ENCODE peak calls at places on chromosomes 5 and 9, in five cellular contexts. V is A549, G is psoas muscle, C is dorsolateral prefrontal cortex, H is WERI-Rb-1. Y is an unnamed sample.

GRCh38 chr5:159316519-159317383 is 13.5 kb downstream of the IL12B start:
- DNase-seq in V (peak), G (no peak), C (no peak), H (peak), Y (no peak)

GRCh38 chr5:82364497-82364896 is 86.3 kb upstream of the RPS23 start:
- DNase-seq in V (no peak), G (no peak), C (no peak), H (no peak), Y (peak)

GRCh38 chr5:143016777-143017374 is 246.7 kb downstream of the ARHGAP26 start:
- DNase-seq in V (no peak), G (no peak), C (no peak), H (peak), Y (no peak)

GRCh38 chr5:135491038-135491551 is 38.9 kb upstream of the TIFAB start:
- DNase-seq in V (no peak), G (no peak), C (no peak), H (no peak), Y (no peak)

GRCh38 chr5:33184367-33184766 is 256.4 kb upstream of the TARS1 start:
- DNase-seq in V (no peak), G (no peak), C (no peak), H (no peak), Y (no peak)

GRCh38 chr5:179023528-179024189 is at the start of gene ZNF879:
- DNase-seq in V (peak), G (peak), C (peak), H (peak), Y (peak)

GRCh38 chr9:121390372-121390771 is 20.3 kb upstream of the STOM start:
- DNase-seq in V (no peak), G (no peak), C (no peak), H (no peak), Y (no peak)

GRCh38 chr5:171599957-171600612 is 180.6 kb downstream of the FGF18 start:
- DNase-seq in V (no peak), G (no peak), C (no peak), H (no peak), Y (no peak)

GRCh38 chr5:16179936-16180788 is 571 bp upstream of the MARCHF11 start:
- DNase-seq in V (no peak), G (no peak), C (peak), H (peak), Y (no peak)

GRCh38 chr9:112945620-112946208 is 55.0 kb upstream of the SLC46A2 start:
- DNase-seq in V (peak), G (no peak), C (no peak), H (peak), Y (no peak)

GRCh38 chr5:137617806-137618205 is 118.1 kb downstream of the KLHL3 start:
- DNase-seq in V (no peak), G (no peak), C (no peak), H (no peak), Y (no peak)

GRCh38 chr9:89305868-89306267 is 5.1 kb upstream of the CKS2 start:
- DNase-seq in V (no peak), G (no peak), C (no peak), H (no peak), Y (no peak)

GRCh38 chr5:11023970-11024369 is 262.9 kb upstream of the DAP start:
- DNase-seq in V (no peak), G (no peak), C (no peak), H (no peak), Y (no peak)

GRCh38 chr5:160508780-160509361 is 87.2 kb downstream of the PTTG1 start:
- DNase-seq in V (peak), G (no peak), C (no peak), H (peak), Y (peak)

GRCh38 chr5:148873690-148874485 is 47.5 kb downstream of the ADRB2 start:
- DNase-seq in V (no peak), G (no peak), C (no peak), H (no peak), Y (no peak)

GRCh38 chr5:154110781-154111180 is 72.0 kb downstream of the MFAP3 start:
- DNase-seq in V (no peak), G (no peak), C (no peak), H (no peak), Y (no peak)

GRCh38 chr9:13575558-13575957 is 296.1 kb upstream of the MPDZ start:
- DNase-seq in V (no peak), G (peak), C (no peak), H (no peak), Y (no peak)

GRCh38 chr9:125025584-125025983 is 84.7 kb upstream of the GOLGA1 start:
- DNase-seq in V (no peak), G (no peak), C (no peak), H (no peak), Y (no peak)

GRCh38 chr9:37617837-37618236 is 25.4 kb upstream of the TOMM5 start:
- DNase-seq in V (no peak), G (no peak), C (no peak), H (no peak), Y (no peak)

DNA sequence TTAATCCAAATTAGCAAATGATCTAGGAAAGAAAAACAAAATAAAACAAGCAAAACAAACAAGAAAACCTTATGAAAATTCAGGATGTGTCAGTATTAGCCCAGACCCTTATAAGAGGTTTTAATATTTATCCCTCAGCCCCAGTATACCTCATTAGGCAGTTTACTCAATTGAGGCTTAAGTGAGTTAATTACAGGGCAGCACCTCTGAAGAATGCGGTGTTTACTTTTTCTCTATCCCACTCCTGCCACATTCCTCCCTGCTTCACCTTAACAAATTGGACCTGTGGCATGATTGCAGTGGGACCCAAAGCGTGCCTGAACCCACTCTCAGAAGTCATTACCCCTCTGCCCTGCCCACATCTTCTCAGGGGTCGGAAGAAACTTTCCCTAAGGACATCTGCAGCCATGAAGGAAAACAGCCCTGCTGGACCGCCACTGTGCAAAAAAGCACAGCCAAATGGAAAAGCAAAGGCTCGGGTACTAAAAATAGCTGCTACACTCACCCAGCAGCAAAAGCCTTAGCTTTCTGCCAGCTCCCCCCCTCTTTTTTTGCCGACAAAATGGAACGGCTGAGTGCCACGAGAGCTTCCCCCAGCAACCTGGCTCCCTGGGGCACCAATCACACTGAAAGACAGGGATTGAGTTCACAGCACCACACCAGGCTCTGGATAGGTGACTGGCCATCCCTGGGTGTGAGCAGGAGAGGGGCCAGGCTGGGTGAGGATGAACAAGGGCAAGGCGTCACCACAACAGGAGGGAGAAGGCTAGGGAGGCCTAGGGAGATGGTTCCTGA is 66.9 kb downstream of the SIL1 start:
- DNase-seq in V (no peak), G (peak), C (peak), H (no peak), Y (no peak)
- H3K4me3 ChIP-seq in V (no peak), G (peak), C (peak), H (no peak), Y (no peak)

GRCh38 chr5:169270827-169271226 is 30.1 kb downstream of the SLIT3 start:
- DNase-seq in V (no peak), G (no peak), C (no peak), H (no peak), Y (no peak)

GRCh38 chr5:169263591-169263990 is 37.3 kb downstream of the SLIT3 start:
- DNase-seq in V (no peak), G (no peak), C (no peak), H (no peak), Y (no peak)

GRCh38 chr5:169268019-169268418 is 32.9 kb downstream of the SLIT3 start:
- DNase-seq in V (no peak), G (no peak), C (no peak), H (no peak), Y (no peak)

GRCh38 chr5:169265888-169266287 is 35.1 kb downstream of the SLIT3 start:
- DNase-seq in V (no peak), G (no peak), C (no peak), H (no peak), Y (no peak)
- TF ChIP-seq CTCF in V (peak), G (no peak), C (no peak), H (peak), Y (peak)

GRCh38 chr5:155728146-155728856 is 598.7 kb upstream of the SGCD start:
- DNase-seq in V (peak), G (peak), C (peak), H (peak), Y (no peak)
- H3K4me3 ChIP-seq in V (peak), G (peak), C (peak), H (peak), Y (peak)

DNA sequence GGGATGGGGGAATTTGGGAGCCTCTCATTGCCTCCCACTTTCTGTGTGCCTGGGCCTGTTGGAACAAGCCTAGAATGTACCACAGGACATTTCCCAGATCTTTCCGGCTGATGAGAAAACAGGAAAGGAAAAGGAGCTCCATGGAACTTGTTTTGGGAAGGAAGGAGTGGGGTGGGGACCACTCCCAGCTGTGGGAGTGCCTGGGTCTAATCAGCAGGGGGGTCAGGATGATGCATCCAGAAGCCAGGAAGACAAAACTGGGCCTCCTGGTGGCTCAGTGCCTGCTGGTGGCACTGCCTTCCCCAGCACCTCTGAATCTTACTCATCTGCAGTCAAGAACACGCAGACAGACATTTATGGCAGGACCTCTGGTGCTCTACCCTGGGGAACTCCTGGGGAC is 2.8 kb downstream of the SMIM33 start:
- DNase-seq in V (no peak), G (no peak), C (no peak), H (no peak), Y (no peak)
- TF ChIP-seq CTCF in V (no peak), G (no peak), C (no peak), H (no peak), Y (no peak)

GRCh38 chr9:130126721-130127429 is 45.3 kb upstream of the NCS1 start:
- DNase-seq in V (no peak), G (no peak), C (no peak), H (no peak), Y (no peak)

GRCh38 chr9:130128782-130129424 is 43.3 kb upstream of the NCS1 start:
- DNase-seq in V (no peak), G (peak), C (no peak), H (no peak), Y (peak)

GRCh38 chr9:130124471-130124870 is 47.7 kb upstream of the NCS1 start:
- DNase-seq in V (no peak), G (no peak), C (no peak), H (no peak), Y (no peak)

GRCh38 chr9:130129425-130130061 is 42.7 kb upstream of the NCS1 start:
- DNase-seq in V (no peak), G (no peak), C (peak), H (no peak), Y (no peak)

DNA sequence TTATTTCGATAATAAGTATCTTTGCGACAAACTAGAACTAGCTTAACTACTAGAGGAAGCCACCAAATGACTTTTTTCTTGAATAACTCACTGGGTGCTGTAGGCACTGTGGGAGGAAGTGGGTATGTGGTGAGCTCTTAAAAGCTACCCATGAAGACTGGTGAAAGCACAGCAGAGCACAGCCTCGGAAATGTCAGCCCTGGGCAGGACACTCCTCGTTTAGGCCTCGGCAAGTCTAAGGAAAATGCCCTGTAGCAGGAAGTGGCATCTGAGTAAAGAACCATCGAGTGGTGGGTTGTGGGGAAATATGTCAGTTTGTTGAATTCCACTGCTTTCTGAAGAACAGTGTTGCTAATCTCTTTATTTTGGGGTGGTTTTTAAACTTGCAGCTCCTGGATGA is 44.0 kb upstream of the NCS1 start:
- DNase-seq in V (no peak), G (no peak), C (no peak), H (no peak), Y (no peak)
- H3K4me3 ChIP-seq in V (no peak), G (no peak), C (no peak), H (no peak), Y (no peak)